ENCODE peak calls at places on chromosomes 6 and 20, in eight cellular contexts. One of them, this sample, is unnamed.

GRCh38 chr20:54340206-54340605 is 132.3 kb downstream of the PFDN4 start:
- DNase-seq in T-helper 2 cell: no peak
- DNase-seq in neural crest cell: no peak
- DNase-seq in CD4-positive, alpha-beta memory T cell: no peak
- DNase-seq in nephron progenitor cell: no peak
- DNase-seq in Panc1: no peak
- DNase-seq in effector memory CD4-positive, alpha-beta T cell: no peak
- DNase-seq in AG10803: no peak
- DNase-seq in this sample: no peak

GRCh38 chr6:106216527-106216926 is 109.0 kb downstream of the ATG5 start:
- DNase-seq in T-helper 2 cell: no peak
- DNase-seq in neural crest cell: no peak
- DNase-seq in CD4-positive, alpha-beta memory T cell: no peak
- DNase-seq in nephron progenitor cell: no peak
- DNase-seq in Panc1: no peak
- DNase-seq in effector memory CD4-positive, alpha-beta T cell: no peak
- DNase-seq in AG10803: peak
- DNase-seq in this sample: no peak

GRCh38 chr6:126724821-126725220 is 384.9 kb downstream of the CENPW start:
- DNase-seq in T-helper 2 cell: no peak
- DNase-seq in neural crest cell: no peak
- DNase-seq in CD4-positive, alpha-beta memory T cell: no peak
- DNase-seq in nephron progenitor cell: no peak
- DNase-seq in Panc1: no peak
- DNase-seq in effector memory CD4-positive, alpha-beta T cell: no peak
- DNase-seq in AG10803: no peak
- DNase-seq in this sample: no peak

GRCh38 chr6:55405474-55406220 is 78.4 kb downstream of the GFRAL start:
- DNase-seq in T-helper 2 cell: no peak
- DNase-seq in neural crest cell: no peak
- DNase-seq in CD4-positive, alpha-beta memory T cell: no peak
- DNase-seq in nephron progenitor cell: no peak
- DNase-seq in Panc1: no peak
- DNase-seq in effector memory CD4-positive, alpha-beta T cell: no peak
- DNase-seq in AG10803: peak
- DNase-seq in this sample: no peak

GRCh38 chr6:78850621-78851020 is 16.7 kb upstream of the IRAK1BP1 start:
- DNase-seq in T-helper 2 cell: no peak
- DNase-seq in neural crest cell: no peak
- DNase-seq in CD4-positive, alpha-beta memory T cell: no peak
- DNase-seq in nephron progenitor cell: no peak
- DNase-seq in Panc1: no peak
- DNase-seq in effector memory CD4-positive, alpha-beta T cell: no peak
- DNase-seq in AG10803: peak
- DNase-seq in this sample: no peak

GRCh38 chr20:31962741-31963140 is 5.2 kb upstream of the XKR7 start:
- DNase-seq in T-helper 2 cell: no peak
- DNase-seq in neural crest cell: no peak
- DNase-seq in CD4-positive, alpha-beta memory T cell: no peak
- DNase-seq in nephron progenitor cell: no peak
- DNase-seq in Panc1: no peak
- DNase-seq in effector memory CD4-positive, alpha-beta T cell: no peak
- DNase-seq in AG10803: no peak
- DNase-seq in this sample: no peak

GRCh38 chr20:9978395-9979004 is 56.3 kb upstream of the ANKEF1 start:
- DNase-seq in T-helper 2 cell: no peak
- DNase-seq in neural crest cell: peak
- DNase-seq in CD4-positive, alpha-beta memory T cell: peak
- DNase-seq in nephron progenitor cell: peak
- DNase-seq in Panc1: peak
- DNase-seq in effector memory CD4-positive, alpha-beta T cell: no peak
- DNase-seq in AG10803: peak
- DNase-seq in this sample: peak

GRCh38 chr6:138833819-138834539 is 38.1 kb downstream of the ECT2L start:
- DNase-seq in T-helper 2 cell: no peak
- DNase-seq in neural crest cell: no peak
- DNase-seq in CD4-positive, alpha-beta memory T cell: no peak
- DNase-seq in nephron progenitor cell: no peak
- DNase-seq in Panc1: no peak
- DNase-seq in effector memory CD4-positive, alpha-beta T cell: no peak
- DNase-seq in AG10803: no peak
- DNase-seq in this sample: no peak

GRCh38 chr6:35055906-35056305 is 85.2 kb downstream of the TCP11 start:
- DNase-seq in T-helper 2 cell: no peak
- DNase-seq in neural crest cell: no peak
- DNase-seq in CD4-positive, alpha-beta memory T cell: no peak
- DNase-seq in nephron progenitor cell: no peak
- DNase-seq in Panc1: no peak
- DNase-seq in effector memory CD4-positive, alpha-beta T cell: no peak
- DNase-seq in AG10803: no peak
- DNase-seq in this sample: no peak

GRCh38 chr6:15423286-15423957 is 177.6 kb downstream of the JARID2 start:
- DNase-seq in T-helper 2 cell: no peak
- DNase-seq in neural crest cell: no peak
- DNase-seq in CD4-positive, alpha-beta memory T cell: no peak
- DNase-seq in nephron progenitor cell: no peak
- DNase-seq in Panc1: no peak
- DNase-seq in effector memory CD4-positive, alpha-beta T cell: no peak
- DNase-seq in AG10803: peak
- DNase-seq in this sample: no peak

GRCh38 chr6:42394151-42394550 is 57.6 kb downstream of the TRERF1 start:
- DNase-seq in T-helper 2 cell: no peak
- DNase-seq in neural crest cell: no peak
- DNase-seq in CD4-positive, alpha-beta memory T cell: no peak
- DNase-seq in nephron progenitor cell: no peak
- DNase-seq in Panc1: no peak
- DNase-seq in effector memory CD4-positive, alpha-beta T cell: no peak
- DNase-seq in AG10803: no peak
- DNase-seq in this sample: no peak

GRCh38 chr20:25313608-25314007 is 65.7 kb downstream of the PYGB start:
- DNase-seq in T-helper 2 cell: no peak
- DNase-seq in neural crest cell: no peak
- DNase-seq in CD4-positive, alpha-beta memory T cell: no peak
- DNase-seq in nephron progenitor cell: no peak
- DNase-seq in Panc1: no peak
- DNase-seq in effector memory CD4-positive, alpha-beta T cell: no peak
- DNase-seq in AG10803: no peak
- DNase-seq in this sample: no peak

GRCh38 chr6:156658186-156658585 is 119.0 kb upstream of the ARID1B start:
- DNase-seq in T-helper 2 cell: no peak
- DNase-seq in neural crest cell: no peak
- DNase-seq in CD4-positive, alpha-beta memory T cell: no peak
- DNase-seq in nephron progenitor cell: no peak
- DNase-seq in Panc1: no peak
- DNase-seq in effector memory CD4-positive, alpha-beta T cell: no peak
- DNase-seq in AG10803: peak
- DNase-seq in this sample: no peak

GRCh38 chr20:10708342-10709185 is 34.8 kb upstream of the JAG1 start:
- DNase-seq in T-helper 2 cell: no peak
- DNase-seq in neural crest cell: no peak
- DNase-seq in CD4-positive, alpha-beta memory T cell: no peak
- DNase-seq in nephron progenitor cell: no peak
- DNase-seq in Panc1: no peak
- DNase-seq in effector memory CD4-positive, alpha-beta T cell: no peak
- DNase-seq in AG10803: peak
- DNase-seq in this sample: no peak

GRCh38 chr6:105397987-105398386 is 4.9 kb downstream of the PREP start:
- DNase-seq in T-helper 2 cell: no peak
- DNase-seq in neural crest cell: no peak
- DNase-seq in CD4-positive, alpha-beta memory T cell: no peak
- DNase-seq in nephron progenitor cell: no peak
- DNase-seq in Panc1: no peak
- DNase-seq in effector memory CD4-positive, alpha-beta T cell: no peak
- DNase-seq in AG10803: no peak
- DNase-seq in this sample: no peak

GRCh38 chr6:44004625-44005506 is 122.4 kb downstream of the MRPL14 start:
- DNase-seq in T-helper 2 cell: no peak
- DNase-seq in neural crest cell: no peak
- DNase-seq in CD4-positive, alpha-beta memory T cell: no peak
- DNase-seq in nephron progenitor cell: no peak
- DNase-seq in Panc1: no peak
- DNase-seq in effector memory CD4-positive, alpha-beta T cell: no peak
- DNase-seq in AG10803: no peak
- DNase-seq in this sample: no peak

GRCh38 chr20:31577194-31577593 is 27.9 kb upstream of the ID1 start:
- DNase-seq in T-helper 2 cell: no peak
- DNase-seq in neural crest cell: no peak
- DNase-seq in CD4-positive, alpha-beta memory T cell: no peak
- DNase-seq in nephron progenitor cell: no peak
- DNase-seq in Panc1: no peak
- DNase-seq in effector memory CD4-positive, alpha-beta T cell: no peak
- DNase-seq in AG10803: no peak
- DNase-seq in this sample: no peak

GRCh38 chr6:71419217-71419953 is 130.8 kb downstream of the OGFRL1 start:
- DNase-seq in T-helper 2 cell: no peak
- DNase-seq in neural crest cell: peak
- DNase-seq in CD4-positive, alpha-beta memory T cell: no peak
- DNase-seq in nephron progenitor cell: peak
- DNase-seq in Panc1: no peak
- DNase-seq in effector memory CD4-positive, alpha-beta T cell: no peak
- DNase-seq in AG10803: peak
- DNase-seq in this sample: no peak

GRCh38 chr20:40892642-40893041 is 136.0 kb upstream of the TOP1 start:
- DNase-seq in T-helper 2 cell: no peak
- DNase-seq in neural crest cell: no peak
- DNase-seq in CD4-positive, alpha-beta memory T cell: no peak
- DNase-seq in nephron progenitor cell: no peak
- DNase-seq in Panc1: no peak
- DNase-seq in effector memory CD4-positive, alpha-beta T cell: no peak
- DNase-seq in AG10803: no peak
- DNase-seq in this sample: no peak